ENCODE peak calls at places on chromosomes 6 and 20, in four cellular contexts. B, L, P and X are unnamed samples.
A peak's percentile ranks its signal among the peaks of the same experiment; 100 is the strongest.

GRCh38 chr6:15588966-15589634 is 73.7 kb downstream of the DTNBP1 start:
- DNase-seq in L (peak; percentile 18), B (no peak), P (peak; percentile 63), X (peak; percentile 53)

GRCh38 chr20:7358670-7359069 is 581.6 kb downstream of the HAO1 start:
- DNase-seq in P (no peak), B (no peak), L (no peak), X (no peak)

GRCh38 chr20:9186396-9186795 is 117.5 kb downstream of the PLCB4 start:
- DNase-seq in B (peak; percentile 83), L (no peak), P (no peak), X (no peak)

GRCh38 chr20:58676161-58676560 is 16.4 kb upstream of the NPEPL1 start:
- DNase-seq in P (no peak), B (no peak), L (no peak), X (no peak)

GRCh38 chr6:167893416-167893815 is 66.7 kb downstream of the AFDN start:
- DNase-seq in P (peak; percentile 91), B (no peak), L (peak; percentile 60), X (peak; percentile 61)

GRCh38 chr6:38973178-38974057 is 75.2 kb upstream of the GLP1R start:
- DNase-seq in B (peak; percentile 58), P (peak; percentile 94), L (peak; percentile 63), X (peak; percentile 87)

GRCh38 chr20:3082306-3082951 is 2.1 kb downstream of the AVP start:
- DNase-seq in P (no peak), L (no peak), B (no peak), X (no peak)

GRCh38 chr20:50260480-50261221 is 70.0 kb downstream of the CEBPB start:
- DNase-seq in P (no peak), B (peak; percentile 23), L (no peak), X (no peak)

GRCh38 chr6:10163159-10163962 is 251.5 kb downstream of the TFAP2A start:
- DNase-seq in L (no peak), P (peak; percentile 100), B (no peak), X (peak; percentile 83)

GRCh38 chr20:1800777-1801176 is 94.4 kb upstream of the SIRPA start:
- DNase-seq in P (peak; percentile 52), B (no peak), L (peak; percentile 58), X (peak; percentile 72)

GRCh38 chr20:37519508-37520416 is 1.3 kb upstream of the NNAT start:
- DNase-seq in P (no peak), B (peak; percentile 83), L (no peak), X (no peak)

GRCh38 chr6:109453594-109454482 is 1.7 kb downstream of the MICAL1 start:
- DNase-seq in P (no peak), L (no peak), B (no peak), X (no peak)

GRCh38 chr6:133890941-133891813 is 2.3 kb downstream of the TCF21 start:
- DNase-seq in P (peak; percentile 14), B (no peak), L (no peak), X (no peak)

GRCh38 chr6:22943331-22943730 is 374.0 kb downstream of the HDGFL1 start:
- DNase-seq in L (no peak), B (no peak), P (no peak), X (no peak)

GRCh38 chr20:48180039-48180438 is 394.8 kb upstream of the SULF2 start:
- DNase-seq in B (no peak), P (peak; percentile 74), L (no peak), X (peak; percentile 93)

GRCh38 chr6:15881150-15881549 is 218.3 kb upstream of the DTNBP1 start:
- DNase-seq in L (no peak), B (no peak), P (peak; percentile 63), X (no peak)

GRCh38 chr6:68777956-68778355 is 142.9 kb downstream of the ADGRB3 start:
- DNase-seq in B (peak; percentile 87), P (peak; percentile 37), L (peak; percentile 11), X (peak; percentile 56)

GRCh38 chr20:25514195-25514594 is 71.1 kb downstream of the NINL start:
- DNase-seq in B (no peak), P (no peak), L (no peak), X (no peak)

GRCh38 chr6:46815130-46815529 is 21.9 kb downstream of the MEP1A start:
- DNase-seq in L (no peak), P (peak; percentile 95), B (no peak), X (peak; percentile 33)

GRCh38 chr6:164227952-164228522 is 813.5 kb downstream of the QKI start:
- DNase-seq in L (no peak), B (no peak), P (no peak), X (no peak)

GRCh38 chr6:150668882-150669476 is 69.3 kb downstream of the PLEKHG1 start:
- DNase-seq in L (no peak), P (no peak), B (no peak), X (no peak)

GRCh38 chr6:13924146-13924948 is 405 bp upstream of the RNF182 start:
- DNase-seq in L (peak; percentile 48), P (peak; percentile 21), B (peak; percentile 63), X (peak; percentile 45)

GRCh38 chr20:62523473-62524203 is 47.8 kb upstream of the GATA5 start:
- DNase-seq in L (no peak), B (no peak), P (no peak), X (peak; percentile 67)

GRCh38 chr20:44785768-44786167 is 24.6 kb downstream of the RIMS4 start:
- DNase-seq in P (peak; percentile 25), B (no peak), L (peak; percentile 9), X (peak; percentile 34)

GRCh38 chr20:25316506-25317190 is 68.8 kb downstream of the PYGB start:
- DNase-seq in P (no peak), B (no peak), L (no peak), X (no peak)

GRCh38 chr6:143223895-143224294 is 163.2 kb downstream of the AIG1 start:
- DNase-seq in L (no peak), B (no peak), P (no peak), X (no peak)

GRCh38 chr20:62727584-62728027 is 19.0 kb downstream of the NTSR1 start:
- DNase-seq in P (no peak), L (no peak), B (no peak), X (no peak)

GRCh38 chr6:40874495-40874894 is 164.5 kb downstream of the UNC5CL start:
- DNase-seq in L (peak; percentile 6), P (peak; percentile 20), B (no peak), X (no peak)

GRCh38 chr20:48697845-48698491 is 129.8 kb downstream of the PREX1 start:
- DNase-seq in L (peak; percentile 58), P (peak; percentile 75), B (peak; percentile 30), X (peak; percentile 84)

GRCh38 chr6:163341671-163342070 is 72.8 kb upstream of the QKI start:
- DNase-seq in P (no peak), L (no peak), B (no peak), X (no peak)

GRCh38 chr20:48298851-48299484 is 513.7 kb upstream of the SULF2 start:
- DNase-seq in P (peak; percentile 87), B (peak; percentile 64), L (peak; percentile 73), X (peak; percentile 97)